ENCODE peak calls at places on chromosomes 5 and 9, in eight cellular contexts. G is heart left ventricle; U is cardiac muscle cell; X is NCI-H1092; D is naive thymus-derived CD8-positive, alpha-beta T cell; M is stimulated activated CD8-positive, alpha-beta memory T cell treated with anti-CD3 and anti-CD28 coated beads, Interleukin-4, amount 100 ng/mL, for 24 hours; K is NCI-H526; L is activated naive CD4-positive, alpha-beta T cell treated with anti-CD3 and anti-CD28 coated beads, Interleukin-2, amount 50 U/mL, for 16 hours. W is an unnamed sample.

GRCh38 chr5:124317471-124317870 is 429.0 kb downstream of the ZNF608 start:
- DNase-seq in K (no peak), X (no peak), M (no peak), U (no peak), D (no peak), G (no peak), L (no peak), W (no peak)

GRCh38 chr5:90878081-90878480 is 319.5 kb downstream of the ADGRV1 start:
- DNase-seq in X (no peak), D (no peak), G (peak; percentile 54), K (no peak), L (no peak), U (no peak), M (no peak), W (no peak)

GRCh38 chr5:157057459-157058370 is 1.2 kb downstream of the HAVCR1 start:
- DNase-seq in M (no peak), D (no peak), X (no peak), U (no peak), G (no peak), L (no peak), K (no peak), W (no peak)

GRCh38 chr9:89361816-89362646 is 43.7 kb downstream of the SECISBP2 start:
- DNase-seq in D (no peak), K (peak; percentile 17), G (no peak), M (no peak), L (no peak), X (no peak), U (no peak), W (no peak)

GRCh38 chr5:17081142-17081541 is 136.3 kb upstream of the BASP1 start:
- DNase-seq in G (no peak), M (no peak), K (no peak), L (no peak), X (no peak), D (no peak), U (no peak), W (no peak)

GRCh38 chr5:78889759-78890158 is 95.4 kb downstream of the ARSB start:
- DNase-seq in K (no peak), G (no peak), X (no peak), M (no peak), D (no peak), L (no peak), U (no peak), W (no peak)

GRCh38 chr5:53069626-53070025 is 39.9 kb downstream of the MOCS2 start:
- DNase-seq in X (no peak), G (no peak), L (peak; percentile 59), K (no peak), D (no peak), U (peak; percentile 81), M (peak; percentile 28), W (no peak)

GRCh38 chr5:54835642-54836041 is 149.8 kb downstream of the ESM1 start:
- DNase-seq in L (no peak), K (no peak), G (no peak), U (peak; percentile 72), D (no peak), X (no peak), M (no peak), W (no peak)

GRCh38 chr5:94778299-94778698 is 159.8 kb downstream of the SLF1 start:
- DNase-seq in U (no peak), M (no peak), L (no peak), X (no peak), K (no peak), G (no peak), D (no peak), W (no peak)

GRCh38 chr5:75457691-75458090 is 53.7 kb downstream of the CERT1 start:
- DNase-seq in D (no peak), L (no peak), K (no peak), X (no peak), U (no peak), G (no peak), M (no peak), W (peak; percentile 64)

GRCh38 chr9:79579624-79580023 is 7.9 kb downstream of the TLE4 start:
- DNase-seq in K (no peak), X (no peak), G (no peak), M (no peak), D (no peak), L (no peak), U (no peak), W (no peak)

GRCh38 chr5:82107277-82107676 is 135.5 kb downstream of the ATG10 start:
- DNase-seq in X (no peak), M (no peak), K (no peak), U (peak; percentile 54), G (no peak), L (no peak), D (no peak), W (peak; percentile 44)

GRCh38 chr5:115179068-115179958 is 9.6 kb upstream of the TRIM36 start:
- DNase-seq in D (no peak), G (no peak), U (no peak), X (no peak), M (no peak), K (peak; percentile 64), L (no peak), W (no peak)

GRCh38 chr9:135147938-135148337 is 60.5 kb downstream of the OLFM1 start:
- DNase-seq in G (no peak), X (no peak), D (no peak), M (no peak), L (no peak), K (no peak), U (no peak), W (no peak)

GRCh38 chr5:111668713-111669112 is 88.3 kb downstream of the NREP start:
- DNase-seq in M (no peak), L (no peak), K (no peak), G (no peak), X (no peak), U (no peak), D (no peak), W (no peak)

GRCh38 chr9:120742951-120743416 is 28.7 kb upstream of the MEGF9 start:
- DNase-seq in K (peak; percentile 69), M (no peak), D (peak; percentile 24), X (no peak), L (no peak), G (no peak), U (peak; percentile 42), W (peak; percentile 82)

GRCh38 chr9:530681-531080 is 310.8 kb upstream of the DMRT1 start:
- DNase-seq in U (peak; percentile 62), G (no peak), K (no peak), X (no peak), L (no peak), D (no peak), M (no peak), W (no peak)

GRCh38 chr9:116933251-116933650 is 246.1 kb downstream of the TRIM32 start:
- DNase-seq in K (no peak), D (no peak), M (no peak), X (no peak), L (no peak), U (no peak), G (no peak), W (no peak)

GRCh38 chr5:127909078-127909477 is 174.5 kb upstream of the SLC12A2 start:
- DNase-seq in X (peak; percentile 8), U (peak; percentile 75), K (peak; percentile 42), M (no peak), L (no peak), G (no peak), D (no peak), W (peak; percentile 75)

GRCh38 chr5:143355710-143356109 is 47.8 kb downstream of the NR3C1 start:
- DNase-seq in X (no peak), D (peak; percentile 69), M (peak; percentile 14), L (peak; percentile 40), G (peak; percentile 86), U (peak; percentile 95), K (no peak), W (peak; percentile 65)

GRCh38 chr5:127416896-127417295 is 100.5 kb upstream of the PRRC1 start:
- DNase-seq in D (no peak), M (no peak), K (no peak), X (no peak), L (no peak), U (no peak), G (no peak), W (no peak)

GRCh38 chr9:77953590-77953989 is 78.0 kb downstream of the GNAQ start:
- DNase-seq in M (no peak), X (no peak), D (no peak), U (no peak), G (no peak), K (no peak), L (no peak), W (no peak)

GRCh38 chr9:89878687-89879086 is 273.9 kb downstream of the GADD45G start:
- DNase-seq in X (peak; percentile 71), U (no peak), M (no peak), G (peak; percentile 75), K (no peak), L (no peak), D (no peak), W (no peak)

GRCh38 chr5:33299621-33300208 is 141.1 kb upstream of the TARS1 start:
- DNase-seq in U (peak; percentile 91), D (no peak), M (no peak), X (no peak), K (peak; percentile 43), L (no peak), G (no peak), W (peak; percentile 55)

GRCh38 chr9:71863652-71864051 is 47.3 kb downstream of the ABHD17B start:
- DNase-seq in K (no peak), X (no peak), M (no peak), G (no peak), U (peak; percentile 52), L (no peak), D (no peak), W (no peak)

GRCh38 chr5:126801992-126802294 is 25.0 kb downstream of the LMNB1 start:
- DNase-seq in X (no peak), D (peak; percentile 30), M (no peak), L (no peak), K (no peak), G (no peak), U (peak; percentile 79), W (no peak)

GRCh38 chr9:33230756-33231691 is 8.9 kb upstream of the SPINK4 start:
- DNase-seq in K (no peak), D (no peak), X (no peak), M (no peak), U (no peak), G (no peak), L (no peak), W (no peak)

GRCh38 chr5:141677415-141677814 is 4.6 kb downstream of the ARAP3 start:
- DNase-seq in L (no peak), G (no peak), M (no peak), K (peak; percentile 45), U (no peak), D (no peak), X (no peak), W (no peak)

GRCh38 chr5:41871866-41872265 is 1.6 kb upstream of the OXCT1 start:
- DNase-seq in U (peak; percentile 52), M (no peak), L (no peak), X (no peak), K (no peak), D (no peak), G (peak; percentile 54), W (peak; percentile 76)

GRCh38 chr9:73031350-73031749 is 78.5 kb upstream of the ALDH1A1 start:
- DNase-seq in X (no peak), K (no peak), G (no peak), M (no peak), U (no peak), D (no peak), L (no peak), W (no peak)

GRCh38 chr5:154349621-154350020 is 96.2 kb upstream of the SAP30L start:
- DNase-seq in G (no peak), K (no peak), M (no peak), L (no peak), X (no peak), D (no peak), U (no peak), W (no peak)

GRCh38 chr5:141934099-141934844 is 10.6 kb downstream of the DELE1 start:
- DNase-seq in L (no peak), G (peak; percentile 63), K (peak; percentile 64), U (peak; percentile 10), X (peak; percentile 40), M (no peak), D (no peak), W (no peak)

GRCh38 chr5:9498541-9499497 is 47.1 kb downstream of the SEMA5A start:
- DNase-seq in G (no peak), U (peak; percentile 32), K (peak; percentile 85), X (no peak), D (no peak), M (no peak), L (no peak), W (peak; percentile 28)

GRCh38 chr9:71760901-71761300 is 7.4 kb downstream of the CEMIP2 start:
- DNase-seq in M (no peak), X (no peak), G (no peak), U (no peak), L (no peak), D (no peak), K (peak; percentile 10), W (no peak)